ENCODE peak calls at places on chromosomes 2 and 18, in seven cellular contexts. One of them, this sample, is unnamed.

GRCh38 chr18:30446605-30447004 is 595.9 kb downstream of the DSC3 start:
- DNase-seq in brain microvascular endothelial cell: no peak
- DNase-seq in NCI-H460: no peak
- DNase-seq in kidney: no peak
- DNase-seq in activated effector memory CD4-positive, alpha-beta T cell treated with Interleukin-2 at 50 U/mL for 16 hours: no peak
- DNase-seq in foreskin fibroblast: no peak
- DNase-seq in stimulated activated naive B cell treated with anti-CD40 and anti-IgM and Interleukin-4, amounts not matched to agents 10 μg/mL and 1 μg/mL and 100 μg/mL, for 72 hours: no peak
- DNase-seq in this sample: no peak

GRCh38 chr2:241936457-241937133 is 67.1 kb downstream of the RTP5 start:
- DNase-seq in activated effector memory CD4-positive, alpha-beta T cell treated with Interleukin-2 at 50 U/mL for 16 hours: no peak
- DNase-seq in NCI-H460: no peak
- DNase-seq in stimulated activated naive B cell treated with anti-CD40 and anti-IgM and Interleukin-4, amounts not matched to agents 10 μg/mL and 1 μg/mL and 100 μg/mL, for 72 hours: no peak
- DNase-seq in foreskin fibroblast: no peak
- DNase-seq in kidney: no peak
- DNase-seq in brain microvascular endothelial cell: no peak
- DNase-seq in this sample: no peak

GRCh38 chr2:143058795-143059194 is 70.4 kb upstream of the ARHGAP15 start:
- DNase-seq in activated effector memory CD4-positive, alpha-beta T cell treated with Interleukin-2 at 50 U/mL for 16 hours: no peak
- DNase-seq in kidney: no peak
- DNase-seq in foreskin fibroblast: no peak
- DNase-seq in NCI-H460: no peak
- DNase-seq in brain microvascular endothelial cell: no peak
- DNase-seq in stimulated activated naive B cell treated with anti-CD40 and anti-IgM and Interleukin-4, amounts not matched to agents 10 μg/mL and 1 μg/mL and 100 μg/mL, for 72 hours: no peak
- DNase-seq in this sample: no peak

GRCh38 chr2:72104821-72105588 is 42.7 kb downstream of the CYP26B1 start:
- DNase-seq in foreskin fibroblast: no peak
- DNase-seq in activated effector memory CD4-positive, alpha-beta T cell treated with Interleukin-2 at 50 U/mL for 16 hours: no peak
- DNase-seq in stimulated activated naive B cell treated with anti-CD40 and anti-IgM and Interleukin-4, amounts not matched to agents 10 μg/mL and 1 μg/mL and 100 μg/mL, for 72 hours: no peak
- DNase-seq in kidney: no peak
- DNase-seq in brain microvascular endothelial cell: no peak
- DNase-seq in NCI-H460: no peak
- DNase-seq in this sample: no peak

GRCh38 chr18:22466608-22467390 is 49.1 kb upstream of the CTAGE1 start:
- DNase-seq in stimulated activated naive B cell treated with anti-CD40 and anti-IgM and Interleukin-4, amounts not matched to agents 10 μg/mL and 1 μg/mL and 100 μg/mL, for 72 hours: no peak
- DNase-seq in foreskin fibroblast: peak; percentile 60
- DNase-seq in activated effector memory CD4-positive, alpha-beta T cell treated with Interleukin-2 at 50 U/mL for 16 hours: no peak
- DNase-seq in kidney: no peak
- DNase-seq in brain microvascular endothelial cell: peak; percentile 86
- DNase-seq in NCI-H460: peak; percentile 61
- DNase-seq in this sample: no peak

GRCh38 chr2:221144909-221145308 is 427.2 kb downstream of the EPHA4 start:
- DNase-seq in brain microvascular endothelial cell: no peak
- DNase-seq in foreskin fibroblast: no peak
- DNase-seq in stimulated activated naive B cell treated with anti-CD40 and anti-IgM and Interleukin-4, amounts not matched to agents 10 μg/mL and 1 μg/mL and 100 μg/mL, for 72 hours: no peak
- DNase-seq in activated effector memory CD4-positive, alpha-beta T cell treated with Interleukin-2 at 50 U/mL for 16 hours: no peak
- DNase-seq in NCI-H460: no peak
- DNase-seq in kidney: no peak
- DNase-seq in this sample: no peak

GRCh38 chr2:46096272-46096671 is 200.9 kb upstream of the EPAS1 start:
- DNase-seq in brain microvascular endothelial cell: no peak
- DNase-seq in kidney: no peak
- DNase-seq in NCI-H460: no peak
- DNase-seq in activated effector memory CD4-positive, alpha-beta T cell treated with Interleukin-2 at 50 U/mL for 16 hours: no peak
- DNase-seq in foreskin fibroblast: no peak
- DNase-seq in stimulated activated naive B cell treated with anti-CD40 and anti-IgM and Interleukin-4, amounts not matched to agents 10 μg/mL and 1 μg/mL and 100 μg/mL, for 72 hours: no peak
- DNase-seq in this sample: no peak

GRCh38 chr2:43345391-43345813 is 119.0 kb upstream of the ZFP36L2 start:
- DNase-seq in stimulated activated naive B cell treated with anti-CD40 and anti-IgM and Interleukin-4, amounts not matched to agents 10 μg/mL and 1 μg/mL and 100 μg/mL, for 72 hours: no peak
- DNase-seq in NCI-H460: no peak
- DNase-seq in foreskin fibroblast: no peak
- DNase-seq in brain microvascular endothelial cell: no peak
- DNase-seq in kidney: no peak
- DNase-seq in activated effector memory CD4-positive, alpha-beta T cell treated with Interleukin-2 at 50 U/mL for 16 hours: no peak
- DNase-seq in this sample: no peak

GRCh38 chr2:29063646-29064372 is 10.5 kb downstream of the PCARE start:
- DNase-seq in foreskin fibroblast: peak; percentile 38
- DNase-seq in NCI-H460: no peak
- DNase-seq in kidney: no peak
- DNase-seq in brain microvascular endothelial cell: no peak
- DNase-seq in activated effector memory CD4-positive, alpha-beta T cell treated with Interleukin-2 at 50 U/mL for 16 hours: no peak
- DNase-seq in stimulated activated naive B cell treated with anti-CD40 and anti-IgM and Interleukin-4, amounts not matched to agents 10 μg/mL and 1 μg/mL and 100 μg/mL, for 72 hours: no peak
- DNase-seq in this sample: no peak

GRCh38 chr2:85433511-85434089 is 15.1 kb downstream of the SH2D6 start:
- DNase-seq in brain microvascular endothelial cell: no peak
- DNase-seq in NCI-H460: no peak
- DNase-seq in stimulated activated naive B cell treated with anti-CD40 and anti-IgM and Interleukin-4, amounts not matched to agents 10 μg/mL and 1 μg/mL and 100 μg/mL, for 72 hours: no peak
- DNase-seq in kidney: peak; percentile 94
- DNase-seq in foreskin fibroblast: peak; percentile 98
- DNase-seq in activated effector memory CD4-positive, alpha-beta T cell treated with Interleukin-2 at 50 U/mL for 16 hours: no peak
- DNase-seq in this sample: no peak

GRCh38 chr2:190837991-190838390 is 42.6 kb upstream of the GLS start:
- DNase-seq in stimulated activated naive B cell treated with anti-CD40 and anti-IgM and Interleukin-4, amounts not matched to agents 10 μg/mL and 1 μg/mL and 100 μg/mL, for 72 hours: no peak
- DNase-seq in kidney: no peak
- DNase-seq in foreskin fibroblast: no peak
- DNase-seq in brain microvascular endothelial cell: no peak
- DNase-seq in NCI-H460: no peak
- DNase-seq in activated effector memory CD4-positive, alpha-beta T cell treated with Interleukin-2 at 50 U/mL for 16 hours: no peak
- DNase-seq in this sample: no peak

GRCh38 chr18:75162467-75162866 is 46.5 kb downstream of the PTGR3 start:
- DNase-seq in foreskin fibroblast: no peak
- DNase-seq in activated effector memory CD4-positive, alpha-beta T cell treated with Interleukin-2 at 50 U/mL for 16 hours: no peak
- DNase-seq in kidney: no peak
- DNase-seq in brain microvascular endothelial cell: peak; percentile 4
- DNase-seq in stimulated activated naive B cell treated with anti-CD40 and anti-IgM and Interleukin-4, amounts not matched to agents 10 μg/mL and 1 μg/mL and 100 μg/mL, for 72 hours: no peak
- DNase-seq in NCI-H460: no peak
- DNase-seq in this sample: no peak

GRCh38 chr18:10299686-10300085 is 154.7 kb upstream of the APCDD1 start:
- DNase-seq in stimulated activated naive B cell treated with anti-CD40 and anti-IgM and Interleukin-4, amounts not matched to agents 10 μg/mL and 1 μg/mL and 100 μg/mL, for 72 hours: no peak
- DNase-seq in brain microvascular endothelial cell: no peak
- DNase-seq in NCI-H460: no peak
- DNase-seq in foreskin fibroblast: no peak
- DNase-seq in kidney: no peak
- DNase-seq in activated effector memory CD4-positive, alpha-beta T cell treated with Interleukin-2 at 50 U/mL for 16 hours: no peak
- DNase-seq in this sample: no peak

GRCh38 chr2:240818293-240818542 is 1.8 kb downstream of the KIF1A start:
- DNase-seq in kidney: no peak
- DNase-seq in stimulated activated naive B cell treated with anti-CD40 and anti-IgM and Interleukin-4, amounts not matched to agents 10 μg/mL and 1 μg/mL and 100 μg/mL, for 72 hours: no peak
- DNase-seq in NCI-H460: no peak
- DNase-seq in activated effector memory CD4-positive, alpha-beta T cell treated with Interleukin-2 at 50 U/mL for 16 hours: no peak
- DNase-seq in foreskin fibroblast: no peak
- DNase-seq in brain microvascular endothelial cell: no peak
- DNase-seq in this sample: no peak

GRCh38 chr18:26741041-26741440 is 124.5 kb downstream of the AQP4 start:
- DNase-seq in stimulated activated naive B cell treated with anti-CD40 and anti-IgM and Interleukin-4, amounts not matched to agents 10 μg/mL and 1 μg/mL and 100 μg/mL, for 72 hours: no peak
- DNase-seq in NCI-H460: no peak
- DNase-seq in foreskin fibroblast: peak; percentile 9
- DNase-seq in activated effector memory CD4-positive, alpha-beta T cell treated with Interleukin-2 at 50 U/mL for 16 hours: no peak
- DNase-seq in kidney: no peak
- DNase-seq in brain microvascular endothelial cell: no peak
- DNase-seq in this sample: no peak

GRCh38 chr2:30231726-30232026 is 342 bp downstream of the LBH start:
- DNase-seq in stimulated activated naive B cell treated with anti-CD40 and anti-IgM and Interleukin-4, amounts not matched to agents 10 μg/mL and 1 μg/mL and 100 μg/mL, for 72 hours: no peak
- DNase-seq in kidney: no peak
- DNase-seq in NCI-H460: no peak
- DNase-seq in foreskin fibroblast: no peak
- DNase-seq in brain microvascular endothelial cell: no peak
- DNase-seq in activated effector memory CD4-positive, alpha-beta T cell treated with Interleukin-2 at 50 U/mL for 16 hours: no peak
- DNase-seq in this sample: peak; percentile 31

GRCh38 chr2:237798236-237799059 is at the start of gene RBM44:
- DNase-seq in kidney: no peak
- DNase-seq in brain microvascular endothelial cell: no peak
- DNase-seq in activated effector memory CD4-positive, alpha-beta T cell treated with Interleukin-2 at 50 U/mL for 16 hours: no peak
- DNase-seq in stimulated activated naive B cell treated with anti-CD40 and anti-IgM and Interleukin-4, amounts not matched to agents 10 μg/mL and 1 μg/mL and 100 μg/mL, for 72 hours: no peak
- DNase-seq in NCI-H460: no peak
- DNase-seq in foreskin fibroblast: no peak
- DNase-seq in this sample: no peak

GRCh38 chr2:174775586-174775985 is 11.3 kb upstream of the CHRNA1 start:
- DNase-seq in foreskin fibroblast: no peak
- DNase-seq in kidney: no peak
- DNase-seq in stimulated activated naive B cell treated with anti-CD40 and anti-IgM and Interleukin-4, amounts not matched to agents 10 μg/mL and 1 μg/mL and 100 μg/mL, for 72 hours: no peak
- DNase-seq in brain microvascular endothelial cell: no peak
- DNase-seq in NCI-H460: no peak
- DNase-seq in activated effector memory CD4-positive, alpha-beta T cell treated with Interleukin-2 at 50 U/mL for 16 hours: no peak
- DNase-seq in this sample: no peak

GRCh38 chr2:1981850-1982249 is 237.5 kb upstream of the PXDN start:
- DNase-seq in brain microvascular endothelial cell: no peak
- DNase-seq in activated effector memory CD4-positive, alpha-beta T cell treated with Interleukin-2 at 50 U/mL for 16 hours: no peak
- DNase-seq in kidney: no peak
- DNase-seq in NCI-H460: no peak
- DNase-seq in stimulated activated naive B cell treated with anti-CD40 and anti-IgM and Interleukin-4, amounts not matched to agents 10 μg/mL and 1 μg/mL and 100 μg/mL, for 72 hours: no peak
- DNase-seq in foreskin fibroblast: no peak
- DNase-seq in this sample: no peak

GRCh38 chr2:81078102-81078501 is 773.5 kb upstream of the LRRTM1 start:
- DNase-seq in brain microvascular endothelial cell: no peak
- DNase-seq in stimulated activated naive B cell treated with anti-CD40 and anti-IgM and Interleukin-4, amounts not matched to agents 10 μg/mL and 1 μg/mL and 100 μg/mL, for 72 hours: no peak
- DNase-seq in NCI-H460: no peak
- DNase-seq in kidney: no peak
- DNase-seq in foreskin fibroblast: no peak
- DNase-seq in activated effector memory CD4-positive, alpha-beta T cell treated with Interleukin-2 at 50 U/mL for 16 hours: no peak
- DNase-seq in this sample: no peak

GRCh38 chr2:119429225-119430000 is 2.2 kb upstream of the TMEM37 start:
- DNase-seq in activated effector memory CD4-positive, alpha-beta T cell treated with Interleukin-2 at 50 U/mL for 16 hours: no peak
- DNase-seq in kidney: no peak
- DNase-seq in brain microvascular endothelial cell: no peak
- DNase-seq in stimulated activated naive B cell treated with anti-CD40 and anti-IgM and Interleukin-4, amounts not matched to agents 10 μg/mL and 1 μg/mL and 100 μg/mL, for 72 hours: no peak
- DNase-seq in NCI-H460: no peak
- DNase-seq in foreskin fibroblast: peak; percentile 9
- DNase-seq in this sample: no peak

GRCh38 chr18:12442946-12443345 is 35.2 kb downstream of the PRELID3A start:
- DNase-seq in foreskin fibroblast: peak; percentile 65
- DNase-seq in kidney: no peak
- DNase-seq in stimulated activated naive B cell treated with anti-CD40 and anti-IgM and Interleukin-4, amounts not matched to agents 10 μg/mL and 1 μg/mL and 100 μg/mL, for 72 hours: no peak
- DNase-seq in brain microvascular endothelial cell: no peak
- DNase-seq in NCI-H460: no peak
- DNase-seq in activated effector memory CD4-positive, alpha-beta T cell treated with Interleukin-2 at 50 U/mL for 16 hours: no peak
- DNase-seq in this sample: no peak

GRCh38 chr2:32553829-32554432 is 73.9 kb upstream of the TTC27 start:
- DNase-seq in NCI-H460: peak; percentile 30
- DNase-seq in kidney: no peak
- DNase-seq in stimulated activated naive B cell treated with anti-CD40 and anti-IgM and Interleukin-4, amounts not matched to agents 10 μg/mL and 1 μg/mL and 100 μg/mL, for 72 hours: no peak
- DNase-seq in foreskin fibroblast: peak; percentile 13
- DNase-seq in activated effector memory CD4-positive, alpha-beta T cell treated with Interleukin-2 at 50 U/mL for 16 hours: no peak
- DNase-seq in brain microvascular endothelial cell: peak; percentile 21
- DNase-seq in this sample: no peak

GRCh38 chr2:150441226-150441625 is 46.2 kb downstream of the RND3 start:
- DNase-seq in stimulated activated naive B cell treated with anti-CD40 and anti-IgM and Interleukin-4, amounts not matched to agents 10 μg/mL and 1 μg/mL and 100 μg/mL, for 72 hours: no peak
- DNase-seq in kidney: no peak
- DNase-seq in brain microvascular endothelial cell: no peak
- DNase-seq in foreskin fibroblast: no peak
- DNase-seq in NCI-H460: no peak
- DNase-seq in activated effector memory CD4-positive, alpha-beta T cell treated with Interleukin-2 at 50 U/mL for 16 hours: no peak
- DNase-seq in this sample: no peak

GRCh38 chr2:48205137-48205798 is 299.0 kb upstream of the FBXO11 start:
- DNase-seq in NCI-H460: no peak
- DNase-seq in kidney: no peak
- DNase-seq in brain microvascular endothelial cell: peak; percentile 11
- DNase-seq in stimulated activated naive B cell treated with anti-CD40 and anti-IgM and Interleukin-4, amounts not matched to agents 10 μg/mL and 1 μg/mL and 100 μg/mL, for 72 hours: peak; percentile 21
- DNase-seq in activated effector memory CD4-positive, alpha-beta T cell treated with Interleukin-2 at 50 U/mL for 16 hours: no peak
- DNase-seq in foreskin fibroblast: no peak
- DNase-seq in this sample: no peak

GRCh38 chr18:40624959-40625358 is 1330.1 kb upstream of the PIK3C3 start:
- DNase-seq in kidney: no peak
- DNase-seq in stimulated activated naive B cell treated with anti-CD40 and anti-IgM and Interleukin-4, amounts not matched to agents 10 μg/mL and 1 μg/mL and 100 μg/mL, for 72 hours: no peak
- DNase-seq in NCI-H460: no peak
- DNase-seq in foreskin fibroblast: no peak
- DNase-seq in brain microvascular endothelial cell: no peak
- DNase-seq in activated effector memory CD4-positive, alpha-beta T cell treated with Interleukin-2 at 50 U/mL for 16 hours: no peak
- DNase-seq in this sample: no peak

GRCh38 chr2:9939587-9940485 is 11.7 kb upstream of the GRHL1 start:
- DNase-seq in brain microvascular endothelial cell: no peak
- DNase-seq in stimulated activated naive B cell treated with anti-CD40 and anti-IgM and Interleukin-4, amounts not matched to agents 10 μg/mL and 1 μg/mL and 100 μg/mL, for 72 hours: no peak
- DNase-seq in kidney: no peak
- DNase-seq in foreskin fibroblast: no peak
- DNase-seq in NCI-H460: no peak
- DNase-seq in activated effector memory CD4-positive, alpha-beta T cell treated with Interleukin-2 at 50 U/mL for 16 hours: no peak
- DNase-seq in this sample: no peak

GRCh38 chr2:97950329-97951154 is 45.2 kb downstream of the TMEM131 start:
- DNase-seq in stimulated activated naive B cell treated with anti-CD40 and anti-IgM and Interleukin-4, amounts not matched to agents 10 μg/mL and 1 μg/mL and 100 μg/mL, for 72 hours: no peak
- DNase-seq in activated effector memory CD4-positive, alpha-beta T cell treated with Interleukin-2 at 50 U/mL for 16 hours: no peak
- DNase-seq in foreskin fibroblast: peak; percentile 72
- DNase-seq in brain microvascular endothelial cell: peak; percentile 82
- DNase-seq in kidney: no peak
- DNase-seq in NCI-H460: no peak
- DNase-seq in this sample: no peak

GRCh38 chr2:8579686-8580085 is 102.2 kb upstream of the ID2 start:
- DNase-seq in brain microvascular endothelial cell: no peak
- DNase-seq in kidney: no peak
- DNase-seq in foreskin fibroblast: no peak
- DNase-seq in activated effector memory CD4-positive, alpha-beta T cell treated with Interleukin-2 at 50 U/mL for 16 hours: no peak
- DNase-seq in NCI-H460: no peak
- DNase-seq in stimulated activated naive B cell treated with anti-CD40 and anti-IgM and Interleukin-4, amounts not matched to agents 10 μg/mL and 1 μg/mL and 100 μg/mL, for 72 hours: no peak
- DNase-seq in this sample: no peak

GRCh38 chr18:13178976-13179375 is 39.6 kb upstream of the LDLRAD4 start:
- DNase-seq in brain microvascular endothelial cell: no peak
- DNase-seq in activated effector memory CD4-positive, alpha-beta T cell treated with Interleukin-2 at 50 U/mL for 16 hours: no peak
- DNase-seq in foreskin fibroblast: no peak
- DNase-seq in stimulated activated naive B cell treated with anti-CD40 and anti-IgM and Interleukin-4, amounts not matched to agents 10 μg/mL and 1 μg/mL and 100 μg/mL, for 72 hours: no peak
- DNase-seq in NCI-H460: no peak
- DNase-seq in kidney: no peak
- DNase-seq in this sample: no peak

GRCh38 chr2:5740853-5741252 is 48.7 kb downstream of the SOX11 start:
- DNase-seq in NCI-H460: no peak
- DNase-seq in foreskin fibroblast: no peak
- DNase-seq in stimulated activated naive B cell treated with anti-CD40 and anti-IgM and Interleukin-4, amounts not matched to agents 10 μg/mL and 1 μg/mL and 100 μg/mL, for 72 hours: no peak
- DNase-seq in kidney: no peak
- DNase-seq in activated effector memory CD4-positive, alpha-beta T cell treated with Interleukin-2 at 50 U/mL for 16 hours: no peak
- DNase-seq in brain microvascular endothelial cell: no peak
- DNase-seq in this sample: no peak

GRCh38 chr2:95023222-95023597 is 2.3 kb upstream of the MAL start:
- DNase-seq in activated effector memory CD4-positive, alpha-beta T cell treated with Interleukin-2 at 50 U/mL for 16 hours: peak; percentile 57
- DNase-seq in brain microvascular endothelial cell: no peak
- DNase-seq in NCI-H460: no peak
- DNase-seq in foreskin fibroblast: no peak
- DNase-seq in stimulated activated naive B cell treated with anti-CD40 and anti-IgM and Interleukin-4, amounts not matched to agents 10 μg/mL and 1 μg/mL and 100 μg/mL, for 72 hours: no peak
- DNase-seq in kidney: no peak
- DNase-seq in this sample: peak; percentile 26

GRCh38 chr2:207768891-207769596 is 662 bp downstream of the FZD5 start:
- DNase-seq in foreskin fibroblast: peak; percentile 30
- DNase-seq in stimulated activated naive B cell treated with anti-CD40 and anti-IgM and Interleukin-4, amounts not matched to agents 10 μg/mL and 1 μg/mL and 100 μg/mL, for 72 hours: peak; percentile 24
- DNase-seq in activated effector memory CD4-positive, alpha-beta T cell treated with Interleukin-2 at 50 U/mL for 16 hours: peak; percentile 7
- DNase-seq in kidney: peak; percentile 90
- DNase-seq in brain microvascular endothelial cell: no peak
- DNase-seq in NCI-H460: peak; percentile 14
- DNase-seq in this sample: no peak